ENCODE peak calls at places on chromosome 11, in nine cellular contexts. G, Z, R, Y, J, C, B, P and L are unnamed samples.

GRCh38 chr11:62841361-62842170 is 2.2 kb upstream of the WDR74 start:
- DNase-seq in B (peak), C (peak), Z (peak), G (peak), R (peak), Y (peak), P (peak), J (peak), L (peak)

GRCh38 chr11:33444835-33445594 is 187.8 kb downstream of the HIPK3 start:
- DNase-seq in Y (no peak), J (no peak), P (no peak), G (no peak), B (no peak), C (no peak), Z (no peak), R (no peak), L (no peak)

GRCh38 chr11:33065445-33066178 is 26.2 kb downstream of the TCP11L1 start:
- DNase-seq in G (no peak), R (peak), Z (peak), P (peak), Y (peak), B (peak), C (no peak), J (peak), L (peak)

GRCh38 chr11:66359662-66360087 is 11.9 kb downstream of the SLC29A2 start:
- DNase-seq in Y (no peak), J (no peak), P (no peak), R (no peak), G (no peak), Z (no peak), C (no peak), B (peak), L (no peak)

GRCh38 chr11:110022548-110022947 is 70.6 kb upstream of the ZC3H12C start:
- DNase-seq in G (no peak), J (no peak), Z (no peak), P (no peak), R (no peak), C (peak), Y (no peak), B (peak), L (no peak)

GRCh38 chr11:596374-596773 is 19.4 kb downstream of the IRF7 start:
- DNase-seq in J (no peak), Z (no peak), C (no peak), Y (no peak), B (no peak), G (no peak), P (no peak), R (no peak), L (no peak)

GRCh38 chr11:95891423-95892177 is 32.3 kb downstream of the MTMR2 start:
- DNase-seq in Z (no peak), G (no peak), P (no peak), R (no peak), Y (no peak), J (no peak), C (no peak), B (no peak), L (no peak)

GRCh38 chr11:120335596-120335927 is 651 bp upstream of the ARHGEF12 start:
- DNase-seq in C (no peak), G (no peak), B (no peak), P (peak), Z (no peak), R (no peak), Y (no peak), J (no peak), L (no peak)

GRCh38 chr11:45083544-45084087 is 62.8 kb upstream of the PRDM11 start:
- DNase-seq in J (peak), P (no peak), R (peak), B (no peak), G (no peak), Y (peak), Z (no peak), C (no peak), L (peak)

GRCh38 chr11:102006835-102007566 is 40.2 kb upstream of the CFAP300 start:
- DNase-seq in J (peak), B (no peak), R (peak), P (no peak), G (no peak), Z (no peak), Y (no peak), C (no peak), L (no peak)

GRCh38 chr11:43992834-43993637 is 50.6 kb downstream of the C11orf96 start:
- DNase-seq in R (no peak), P (no peak), B (peak), Y (no peak), C (no peak), G (no peak), Z (no peak), J (no peak), L (no peak)

GRCh38 chr11:1487091-1487850 is 692 bp upstream of the MOB2 start:
- DNase-seq in Y (no peak), P (no peak), C (no peak), R (no peak), J (peak), G (no peak), Z (no peak), B (peak), L (no peak)

GRCh38 chr11:18064035-18064434 is 18.0 kb upstream of the TPH1 start:
- DNase-seq in J (peak), P (no peak), B (no peak), Z (no peak), G (no peak), Y (no peak), R (no peak), C (no peak), L (no peak)